ENCODE peak calls at places on chromosome 20, in eight cellular contexts. One of them, this sample, is unnamed.

GRCh38 chr20:1273366-1273765 is 7.3 kb downstream of the SNPH start:
- DNase-seq in NCI-H2029: no peak
- DNase-seq in LoVo: no peak
- DNase-seq in T-helper 2 cell: no peak
- DNase-seq in neural crest cell: no peak
- DNase-seq in dermis blood vessel endothelial cell: no peak
- DNase-seq in H54: no peak
- DNase-seq in tibial nerve: no peak
- DNase-seq in this sample: no peak

GRCh38 chr20:5705827-5706226 is 44.4 kb upstream of the SHLD1 start:
- DNase-seq in NCI-H2029: no peak
- DNase-seq in LoVo: no peak
- DNase-seq in T-helper 2 cell: no peak
- DNase-seq in neural crest cell: no peak
- DNase-seq in dermis blood vessel endothelial cell: no peak
- DNase-seq in H54: no peak
- DNase-seq in tibial nerve: no peak
- DNase-seq in this sample: no peak

GRCh38 chr20:14928083-14928482 is 590.7 kb upstream of the FLRT3 start:
- DNase-seq in NCI-H2029: peak; percentile 15
- DNase-seq in LoVo: no peak
- DNase-seq in T-helper 2 cell: no peak
- DNase-seq in neural crest cell: no peak
- DNase-seq in dermis blood vessel endothelial cell: peak; percentile 46
- DNase-seq in H54: no peak
- DNase-seq in tibial nerve: no peak
- DNase-seq in this sample: peak; percentile 73

GRCh38 chr20:3092611-3093379 is 8.3 kb upstream of the AVP start:
- DNase-seq in NCI-H2029: no peak
- DNase-seq in LoVo: no peak
- DNase-seq in T-helper 2 cell: peak; percentile 25
- DNase-seq in neural crest cell: no peak
- DNase-seq in dermis blood vessel endothelial cell: peak; percentile 25
- DNase-seq in H54: no peak
- DNase-seq in tibial nerve: no peak
- DNase-seq in this sample: no peak

GRCh38 chr20:15604406-15604805 is 968.8 kb downstream of the KIF16B start:
- DNase-seq in NCI-H2029: no peak
- DNase-seq in LoVo: no peak
- DNase-seq in T-helper 2 cell: no peak
- DNase-seq in neural crest cell: no peak
- DNase-seq in dermis blood vessel endothelial cell: no peak
- DNase-seq in H54: no peak
- DNase-seq in tibial nerve: no peak
- DNase-seq in this sample: no peak

GRCh38 chr20:6519556-6519955 is 247.9 kb upstream of the BMP2 start:
- DNase-seq in NCI-H2029: no peak
- DNase-seq in LoVo: peak; percentile 12
- DNase-seq in T-helper 2 cell: no peak
- DNase-seq in neural crest cell: no peak
- DNase-seq in dermis blood vessel endothelial cell: peak; percentile 47
- DNase-seq in H54: no peak
- DNase-seq in tibial nerve: no peak
- DNase-seq in this sample: no peak

GRCh38 chr20:709421-709820 is 33.8 kb upstream of the SCRT2 start:
- DNase-seq in NCI-H2029: peak; percentile 89
- DNase-seq in LoVo: no peak
- DNase-seq in T-helper 2 cell: no peak
- DNase-seq in neural crest cell: no peak
- DNase-seq in dermis blood vessel endothelial cell: peak; percentile 23
- DNase-seq in H54: no peak
- DNase-seq in tibial nerve: no peak
- DNase-seq in this sample: peak; percentile 66

GRCh38 chr20:4956200-4956810 is 45.0 kb downstream of the SLC23A2 start:
- DNase-seq in NCI-H2029: peak; percentile 54
- DNase-seq in LoVo: peak; percentile 49
- DNase-seq in T-helper 2 cell: no peak
- DNase-seq in neural crest cell: no peak
- DNase-seq in dermis blood vessel endothelial cell: peak; percentile 77
- DNase-seq in H54: peak; percentile 19
- DNase-seq in tibial nerve: no peak
- DNase-seq in this sample: peak; percentile 72

GRCh38 chr20:63161176-63161651 is 54.7 kb downstream of the YTHDF1 start:
- DNase-seq in NCI-H2029: no peak
- DNase-seq in LoVo: no peak
- DNase-seq in T-helper 2 cell: no peak
- DNase-seq in neural crest cell: no peak
- DNase-seq in dermis blood vessel endothelial cell: no peak
- DNase-seq in H54: no peak
- DNase-seq in tibial nerve: no peak
- DNase-seq in this sample: no peak

GRCh38 chr20:52104546-52105044 is 87.0 kb downstream of the ZFP64 start:
- DNase-seq in NCI-H2029: no peak
- DNase-seq in LoVo: no peak
- DNase-seq in T-helper 2 cell: no peak
- DNase-seq in neural crest cell: no peak
- DNase-seq in dermis blood vessel endothelial cell: peak; percentile 41
- DNase-seq in H54: peak; percentile 33
- DNase-seq in tibial nerve: no peak
- DNase-seq in this sample: no peak

GRCh38 chr20:37344506-37345338 is 1.2 kb upstream of the SRC start:
- DNase-seq in NCI-H2029: no peak
- DNase-seq in LoVo: peak; percentile 77
- DNase-seq in T-helper 2 cell: no peak
- DNase-seq in neural crest cell: no peak
- DNase-seq in dermis blood vessel endothelial cell: no peak
- DNase-seq in H54: no peak
- DNase-seq in tibial nerve: no peak
- DNase-seq in this sample: no peak

GRCh38 chr20:19828233-19828632 is 70.2 kb downstream of the RIN2 start:
- DNase-seq in NCI-H2029: no peak
- DNase-seq in LoVo: no peak
- DNase-seq in T-helper 2 cell: no peak
- DNase-seq in neural crest cell: no peak
- DNase-seq in dermis blood vessel endothelial cell: peak; percentile 79
- DNase-seq in H54: peak; percentile 35
- DNase-seq in tibial nerve: no peak
- DNase-seq in this sample: peak; percentile 41